ENCODE peak calls at places on chromosomes 6 and 20, in four cellular contexts. L is smooth muscle cell of the brain vasculature, B is GM06990, C is cardiac muscle cell. K is an unnamed sample.

GRCh38 chr6:156639023-156639728 is 138.0 kb upstream of the ARID1B start:
- DNase-seq in C (no peak), B (no peak), L (no peak), K (no peak)

GRCh38 chr6:34953084-34954025 is 64.3 kb downstream of the ANKS1A start:
- DNase-seq in B (no peak), L (peak; percentile 26), C (no peak), K (no peak)

GRCh38 chr6:111781055-111781708 is 92.1 kb downstream of the FYN start:
- DNase-seq in B (no peak), C (no peak), L (no peak), K (no peak)

GRCh38 chr20:56166781-56167465 is 81.6 kb upstream of the MC3R start:
- DNase-seq in L (no peak), B (no peak), C (no peak), K (no peak)

GRCh38 chr6:105757512-105758200 is 328.5 kb upstream of the PRDM1 start:
- DNase-seq in B (peak; percentile 34), C (no peak), L (no peak), K (peak; percentile 76)

GRCh38 chr6:82711992-82712788 is 348.6 kb downstream of the TPBG start:
- DNase-seq in C (no peak), L (no peak), B (no peak), K (no peak)

GRCh38 chr20:63028461-63028921 is 21.7 kb upstream of the BHLHE23 start:
- DNase-seq in L (no peak), B (no peak), C (no peak), K (no peak)

GRCh38 chr6:27177454-27178000 is 70.0 kb upstream of the PRSS16 start:
- DNase-seq in L (no peak), C (peak; percentile 83), B (peak; percentile 86), K (no peak)

GRCh38 chr6:112956696-112957525 is 609.8 kb downstream of the RFPL4B start:
- DNase-seq in C (peak; percentile 70), B (no peak), L (peak; percentile 91), K (no peak)

GRCh38 chr20:24840121-24840713 is 108.9 kb upstream of the CST7 start:
- DNase-seq in C (no peak), L (no peak), B (peak; percentile 22), K (peak; percentile 37)